ENCODE peak calls at places on chromosomes 12 and 14, in nine cellular contexts. One of them, this sample, is unnamed.

GRCh38 chr12:25245491-25245890 is 5.2 kb downstream of the KRAS start:
- DNase-seq in sigmoid colon: no peak
- DNase-seq in H1: no peak
- DNase-seq in cardiac muscle cell: no peak
- DNase-seq in left ventricle myocardium inferior: no peak
- DNase-seq in fibroblast of villous mesenchyme: no peak
- DNase-seq in cardiac fibroblast: no peak
- DNase-seq in PC-3: no peak
- DNase-seq in fibroblast of the aortic adventitia: no peak
- DNase-seq in this sample: no peak

GRCh38 chr12:76649091-76649490 is 89.5 kb upstream of the OSBPL8 start:
- DNase-seq in PC-3: peak; percentile 20
- DNase-seq in H1: no peak
- DNase-seq in left ventricle myocardium inferior: no peak
- DNase-seq in cardiac fibroblast: no peak
- DNase-seq in cardiac muscle cell: no peak
- DNase-seq in fibroblast of the aortic adventitia: no peak
- DNase-seq in fibroblast of villous mesenchyme: no peak
- DNase-seq in sigmoid colon: no peak
- DNase-seq in this sample: no peak

GRCh38 chr14:101563654-101564443 is 2.6 kb downstream of the DIO3 start:
- DNase-seq in cardiac fibroblast: no peak
- DNase-seq in fibroblast of villous mesenchyme: no peak
- DNase-seq in PC-3: no peak
- DNase-seq in fibroblast of the aortic adventitia: no peak
- DNase-seq in left ventricle myocardium inferior: no peak
- DNase-seq in cardiac muscle cell: no peak
- DNase-seq in sigmoid colon: no peak
- DNase-seq in H1: no peak
- DNase-seq in this sample: no peak

GRCh38 chr14:103628221-103628683 is 759 bp upstream of the KLC1 start:
- DNase-seq in H1: no peak
- DNase-seq in left ventricle myocardium inferior: peak; percentile 78
- DNase-seq in fibroblast of the aortic adventitia: peak; percentile 82
- DNase-seq in cardiac muscle cell: peak; percentile 52
- DNase-seq in cardiac fibroblast: peak; percentile 75
- DNase-seq in PC-3: peak; percentile 89
- DNase-seq in fibroblast of villous mesenchyme: peak; percentile 83
- DNase-seq in sigmoid colon: peak; percentile 90
- DNase-seq in this sample: peak; percentile 70

GRCh38 chr14:83798421-83798820 is 1731.5 kb upstream of the FLRT2 start:
- DNase-seq in left ventricle myocardium inferior: no peak
- DNase-seq in fibroblast of villous mesenchyme: no peak
- DNase-seq in sigmoid colon: no peak
- DNase-seq in fibroblast of the aortic adventitia: no peak
- DNase-seq in H1: no peak
- DNase-seq in cardiac muscle cell: no peak
- DNase-seq in cardiac fibroblast: no peak
- DNase-seq in PC-3: no peak
- DNase-seq in this sample: no peak

GRCh38 chr14:89304972-89305703 is 111.9 kb downstream of the FOXN3 start:
- DNase-seq in PC-3: peak; percentile 77
- DNase-seq in fibroblast of the aortic adventitia: peak; percentile 82
- DNase-seq in fibroblast of villous mesenchyme: peak; percentile 91
- DNase-seq in H1: no peak
- DNase-seq in left ventricle myocardium inferior: no peak
- DNase-seq in cardiac fibroblast: peak; percentile 89
- DNase-seq in sigmoid colon: peak; percentile 73
- DNase-seq in cardiac muscle cell: no peak
- DNase-seq in this sample: peak; percentile 75

GRCh38 chr12:12812163-12812562 is 983 bp upstream of the DDX47 start:
- DNase-seq in fibroblast of the aortic adventitia: no peak
- DNase-seq in fibroblast of villous mesenchyme: no peak
- DNase-seq in left ventricle myocardium inferior: no peak
- DNase-seq in cardiac muscle cell: no peak
- DNase-seq in sigmoid colon: no peak
- DNase-seq in cardiac fibroblast: no peak
- DNase-seq in H1: no peak
- DNase-seq in PC-3: no peak
- DNase-seq in this sample: no peak

GRCh38 chr14:57889245-57889644 is 23.4 kb upstream of the SLC35F4 start:
- DNase-seq in PC-3: peak; percentile 94
- DNase-seq in left ventricle myocardium inferior: peak; percentile 64
- DNase-seq in sigmoid colon: no peak
- DNase-seq in fibroblast of the aortic adventitia: peak; percentile 57
- DNase-seq in fibroblast of villous mesenchyme: no peak
- DNase-seq in H1: no peak
- DNase-seq in cardiac fibroblast: peak; percentile 62
- DNase-seq in cardiac muscle cell: no peak
- DNase-seq in this sample: peak; percentile 23

GRCh38 chr12:24798335-24798734 is 150.6 kb downstream of the BCAT1 start:
- DNase-seq in PC-3: no peak
- DNase-seq in fibroblast of the aortic adventitia: no peak
- DNase-seq in fibroblast of villous mesenchyme: no peak
- DNase-seq in sigmoid colon: no peak
- DNase-seq in H1: no peak
- DNase-seq in left ventricle myocardium inferior: no peak
- DNase-seq in cardiac fibroblast: no peak
- DNase-seq in cardiac muscle cell: no peak
- DNase-seq in this sample: no peak

GRCh38 chr12:93653079-93653478 is 24.1 kb upstream of the CRADD start:
- DNase-seq in sigmoid colon: no peak
- DNase-seq in fibroblast of villous mesenchyme: no peak
- DNase-seq in PC-3: no peak
- DNase-seq in cardiac fibroblast: no peak
- DNase-seq in cardiac muscle cell: no peak
- DNase-seq in left ventricle myocardium inferior: no peak
- DNase-seq in fibroblast of the aortic adventitia: no peak
- DNase-seq in H1: no peak
- DNase-seq in this sample: no peak

GRCh38 chr12:92784356-92784755 is 81.6 kb downstream of the PLEKHG7 start:
- DNase-seq in cardiac muscle cell: no peak
- DNase-seq in cardiac fibroblast: peak; percentile 6
- DNase-seq in left ventricle myocardium inferior: no peak
- DNase-seq in sigmoid colon: no peak
- DNase-seq in fibroblast of villous mesenchyme: peak; percentile 94
- DNase-seq in H1: no peak
- DNase-seq in fibroblast of the aortic adventitia: peak; percentile 66
- DNase-seq in PC-3: no peak
- DNase-seq in this sample: peak; percentile 63

GRCh38 chr12:102569803-102570202 is 89.4 kb upstream of the IGF1 start:
- DNase-seq in sigmoid colon: no peak
- DNase-seq in fibroblast of the aortic adventitia: no peak
- DNase-seq in fibroblast of villous mesenchyme: no peak
- DNase-seq in cardiac muscle cell: no peak
- DNase-seq in left ventricle myocardium inferior: no peak
- DNase-seq in PC-3: no peak
- DNase-seq in H1: no peak
- DNase-seq in cardiac fibroblast: no peak
- DNase-seq in this sample: no peak

GRCh38 chr12:12443482-12443881 is 86.6 kb downstream of the BORCS5 start:
- DNase-seq in sigmoid colon: peak; percentile 75
- DNase-seq in left ventricle myocardium inferior: peak; percentile 55
- DNase-seq in PC-3: no peak
- DNase-seq in fibroblast of the aortic adventitia: peak; percentile 85
- DNase-seq in fibroblast of villous mesenchyme: no peak
- DNase-seq in cardiac muscle cell: no peak
- DNase-seq in H1: no peak
- DNase-seq in cardiac fibroblast: peak; percentile 61
- DNase-seq in this sample: peak; percentile 23

GRCh38 chr12:112904571-112904970 is 2.2 kb upstream of the OAS1 start:
- DNase-seq in H1: no peak
- DNase-seq in cardiac fibroblast: peak; percentile 74
- DNase-seq in fibroblast of the aortic adventitia: peak; percentile 82
- DNase-seq in left ventricle myocardium inferior: no peak
- DNase-seq in cardiac muscle cell: no peak
- DNase-seq in fibroblast of villous mesenchyme: no peak
- DNase-seq in sigmoid colon: no peak
- DNase-seq in PC-3: peak; percentile 73
- DNase-seq in this sample: peak; percentile 64

GRCh38 chr12:29149691-29150382 is 759 bp downstream of the FAR2 start:
- DNase-seq in PC-3: no peak
- DNase-seq in cardiac muscle cell: no peak
- DNase-seq in H1: no peak
- DNase-seq in sigmoid colon: peak; percentile 68
- DNase-seq in fibroblast of villous mesenchyme: no peak
- DNase-seq in fibroblast of the aortic adventitia: no peak
- DNase-seq in left ventricle myocardium inferior: no peak
- DNase-seq in cardiac fibroblast: no peak
- DNase-seq in this sample: no peak

GRCh38 chr12:68790952-68791234 is 17.1 kb upstream of the MDM2 start:
- DNase-seq in PC-3: no peak
- DNase-seq in left ventricle myocardium inferior: no peak
- DNase-seq in fibroblast of the aortic adventitia: no peak
- DNase-seq in sigmoid colon: no peak
- DNase-seq in H1: no peak
- DNase-seq in cardiac fibroblast: no peak
- DNase-seq in cardiac muscle cell: no peak
- DNase-seq in fibroblast of villous mesenchyme: no peak
- DNase-seq in this sample: no peak
- TF ChIP-seq CTCF in PC-3: no peak
- TF ChIP-seq CTCF in left ventricle myocardium inferior: no peak
- TF ChIP-seq CTCF in fibroblast of the aortic adventitia: no peak
- TF ChIP-seq CTCF in sigmoid colon: no peak
- TF ChIP-seq CTCF in H1: no peak
- TF ChIP-seq CTCF in cardiac fibroblast: no peak
- TF ChIP-seq CTCF in cardiac muscle cell: no peak
- TF ChIP-seq CTCF in fibroblast of villous mesenchyme: no peak
- TF ChIP-seq CTCF in this sample: no peak

GRCh38 chr14:105665951-105666277 is 139.5 kb downstream of the TMEM121 start:
- DNase-seq in sigmoid colon: no peak
- DNase-seq in cardiac fibroblast: no peak
- DNase-seq in H1: no peak
- DNase-seq in PC-3: no peak
- DNase-seq in fibroblast of villous mesenchyme: no peak
- DNase-seq in left ventricle myocardium inferior: no peak
- DNase-seq in cardiac muscle cell: no peak
- DNase-seq in fibroblast of the aortic adventitia: no peak
- DNase-seq in this sample: no peak

GRCh38 chr14:105664691-105665090 is 138.3 kb downstream of the TMEM121 start:
- DNase-seq in H1: no peak
- DNase-seq in cardiac fibroblast: no peak
- DNase-seq in cardiac muscle cell: no peak
- DNase-seq in sigmoid colon: no peak
- DNase-seq in fibroblast of villous mesenchyme: no peak
- DNase-seq in left ventricle myocardium inferior: no peak
- DNase-seq in fibroblast of the aortic adventitia: no peak
- DNase-seq in PC-3: no peak
- DNase-seq in this sample: no peak

GRCh38 chr14:105660816-105661531 is 134.6 kb downstream of the TMEM121 start:
- DNase-seq in cardiac muscle cell: no peak
- DNase-seq in sigmoid colon: no peak
- DNase-seq in cardiac fibroblast: no peak
- DNase-seq in left ventricle myocardium inferior: no peak
- DNase-seq in fibroblast of villous mesenchyme: no peak
- DNase-seq in H1: no peak
- DNase-seq in fibroblast of the aortic adventitia: no peak
- DNase-seq in PC-3: no peak
- DNase-seq in this sample: no peak

GRCh38 chr14:105666420-105666819 is 140.0 kb downstream of the TMEM121 start:
- DNase-seq in cardiac fibroblast: no peak
- DNase-seq in PC-3: no peak
- DNase-seq in sigmoid colon: no peak
- DNase-seq in left ventricle myocardium inferior: no peak
- DNase-seq in fibroblast of villous mesenchyme: no peak
- DNase-seq in H1: no peak
- DNase-seq in fibroblast of the aortic adventitia: no peak
- DNase-seq in cardiac muscle cell: no peak
- DNase-seq in this sample: no peak

DNA sequence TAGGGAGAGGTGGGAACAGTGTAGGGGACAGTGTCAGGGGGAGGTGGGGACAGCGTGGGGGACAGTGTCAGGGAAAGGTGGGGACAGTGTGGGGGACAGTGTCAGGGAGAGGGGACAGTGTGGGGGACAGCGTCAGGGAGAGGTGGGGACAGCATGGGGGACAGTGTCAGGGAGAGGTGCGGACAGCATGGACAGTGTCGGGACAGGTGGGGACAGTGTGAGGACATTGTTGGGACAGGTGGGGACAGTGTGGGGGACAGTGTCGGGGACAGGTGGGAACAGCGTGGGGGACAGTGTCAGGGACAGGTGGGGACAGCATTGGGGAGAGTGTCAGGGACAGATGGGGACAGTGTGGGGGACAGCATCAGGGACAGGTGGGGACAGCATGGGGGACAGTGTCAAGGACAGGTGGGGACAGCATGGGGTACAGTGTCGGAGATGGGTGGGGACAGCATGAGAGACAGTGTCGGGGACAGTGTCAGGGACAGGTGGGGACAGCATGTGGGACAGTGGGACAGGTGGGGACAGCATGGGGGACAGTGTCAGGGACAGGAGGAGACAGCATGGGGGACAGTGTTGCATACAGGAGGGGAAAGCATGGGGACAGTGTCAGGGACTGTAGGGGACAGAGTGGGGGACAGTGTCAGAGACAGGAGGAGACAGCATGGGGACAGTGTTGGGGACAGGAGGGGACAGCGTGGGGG is 139.0 kb downstream of the TMEM121 start:
- DNase-seq in cardiac muscle cell: no peak
- DNase-seq in cardiac fibroblast: no peak
- DNase-seq in left ventricle myocardium inferior: no peak
- DNase-seq in sigmoid colon: no peak
- DNase-seq in fibroblast of the aortic adventitia: no peak
- DNase-seq in fibroblast of villous mesenchyme: no peak
- DNase-seq in PC-3: no peak
- DNase-seq in H1: no peak
- DNase-seq in this sample: no peak
- H3K4me3 ChIP-seq in cardiac muscle cell: no peak overlapping the region
- H3K4me3 ChIP-seq in cardiac fibroblast: no peak overlapping the region
- H3K4me3 ChIP-seq in left ventricle myocardium inferior: no peak overlapping the region
- H3K4me3 ChIP-seq in sigmoid colon: no peak overlapping the region
- H3K4me3 ChIP-seq in fibroblast of the aortic adventitia: no peak overlapping the region
- H3K4me3 ChIP-seq in fibroblast of villous mesenchyme: no peak overlapping the region
- H3K4me3 ChIP-seq in PC-3: no peak overlapping the region
- H3K4me3 ChIP-seq in H1: no peak overlapping the region
- H3K4me3 ChIP-seq in this sample: no peak overlapping the region

GRCh38 chr12:97943359-97943758 is 480.8 kb downstream of the RMST start:
- DNase-seq in H1: no peak
- DNase-seq in fibroblast of villous mesenchyme: no peak
- DNase-seq in cardiac muscle cell: no peak
- DNase-seq in sigmoid colon: no peak
- DNase-seq in fibroblast of the aortic adventitia: no peak
- DNase-seq in left ventricle myocardium inferior: no peak
- DNase-seq in PC-3: peak; percentile 13
- DNase-seq in cardiac fibroblast: no peak
- DNase-seq in this sample: no peak
- TF ChIP-seq CTCF in H1: no peak
- TF ChIP-seq CTCF in fibroblast of villous mesenchyme: peak; percentile 20
- TF ChIP-seq CTCF in cardiac muscle cell: no peak
- TF ChIP-seq CTCF in sigmoid colon: no peak
- TF ChIP-seq CTCF in fibroblast of the aortic adventitia: no peak
- TF ChIP-seq CTCF in left ventricle myocardium inferior: no peak
- TF ChIP-seq CTCF in PC-3: peak; percentile 33
- TF ChIP-seq CTCF in cardiac fibroblast: no peak
- TF ChIP-seq CTCF in this sample: no peak

DNA sequence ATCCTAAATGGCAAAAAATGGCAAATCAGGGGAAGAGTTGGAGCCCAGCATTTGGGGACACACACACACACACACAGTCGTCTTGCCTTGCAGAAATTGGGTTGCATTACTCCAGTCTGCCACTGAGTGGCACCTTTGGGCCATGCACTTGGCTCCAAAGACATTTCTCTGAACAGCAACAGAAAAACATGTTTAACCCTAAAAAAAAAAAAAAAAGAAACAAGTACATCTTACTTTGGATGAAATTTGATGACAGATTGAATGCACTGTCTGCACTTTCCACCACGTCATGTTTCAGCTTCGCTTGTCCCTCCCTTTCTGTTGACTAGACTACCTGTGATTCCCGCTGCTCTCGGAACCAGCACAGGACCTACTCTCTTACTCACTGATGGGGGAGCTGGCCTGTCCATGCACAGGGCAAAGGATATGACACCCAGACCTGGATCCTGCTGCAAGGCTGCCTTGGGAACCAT is 376.9 kb downstream of the DPF3 start:
- DNase-seq in left ventricle myocardium inferior: peak; percentile 42
- DNase-seq in PC-3: peak; percentile 95
- DNase-seq in fibroblast of the aortic adventitia: peak; percentile 89
- DNase-seq in H1: peak; percentile 19
- DNase-seq in sigmoid colon: no peak
- DNase-seq in cardiac muscle cell: peak; percentile 67
- DNase-seq in fibroblast of villous mesenchyme: peak; percentile 81
- DNase-seq in cardiac fibroblast: peak; percentile 91
- DNase-seq in this sample: peak; percentile 93
- H3K4me3 ChIP-seq in left ventricle myocardium inferior: no peak overlapping the region
- H3K4me3 ChIP-seq in PC-3: no peak overlapping the region
- H3K4me3 ChIP-seq in fibroblast of the aortic adventitia: no peak overlapping the region
- H3K4me3 ChIP-seq in H1: no peak overlapping the region
- H3K4me3 ChIP-seq in sigmoid colon: no peak overlapping the region
- H3K4me3 ChIP-seq in cardiac muscle cell: no peak overlapping the region
- H3K4me3 ChIP-seq in fibroblast of villous mesenchyme: no peak overlapping the region
- H3K4me3 ChIP-seq in cardiac fibroblast: no peak overlapping the region
- H3K4me3 ChIP-seq in this sample: no peak overlapping the region

This sample was measured in choroid plexus epithelial cell.